ENCODE peak calls at places on chromosomes 12 and 14, in four cellular contexts. A is H1, R is IMR-90, S is mesendoderm. K is an unnamed sample.

GRCh38 chr14:71467419-71467818 is 464.8 kb upstream of the RGS6 start:
- DNase-seq in A (no peak), R (no peak), S (no peak), K (no peak)

GRCh38 chr12:96239711-96240234 is 45.6 kb downstream of the ELK3 start:
- DNase-seq in A (no peak), R (no peak), S (no peak), K (no peak)

GRCh38 chr12:38502420-38502819 is 185.8 kb downstream of the ALG10B start:
- DNase-seq in A (no peak), R (no peak), S (no peak), K (no peak)

GRCh38 chr12:107165581-107165980 is 72.2 kb upstream of the CRY1 start:
- DNase-seq in A (no peak), R (no peak), S (no peak), K (no peak)

GRCh38 chr14:91987192-91987591 is 39.7 kb upstream of the FBLN5 start:
- DNase-seq in A (no peak), R (no peak), S (no peak), K (no peak)

GRCh38 chr14:48568688-48569087 is 893.3 kb upstream of the MDGA2 start:
- DNase-seq in A (no peak), R (peak), S (no peak), K (no peak)

GRCh38 chr12:121858662-121859572 is at the start of gene HPD:
- DNase-seq in A (no peak), R (peak), S (peak), K (peak)

GRCh38 chr12:111437816-111438454 is 32.2 kb downstream of the SH2B3 start:
- DNase-seq in A (no peak), R (peak), S (peak), K (no peak)

GRCh38 chr12:102406033-102406584 is 74.3 kb downstream of the IGF1 start:
- DNase-seq in A (no peak), R (peak), S (peak), K (no peak)

GRCh38 chr12:11729008-11729407 is 79.5 kb downstream of the ETV6 start:
- DNase-seq in A (no peak), R (no peak), S (no peak), K (no peak)

GRCh38 chr14:76957224-76957881 is 71.2 kb downstream of the IRF2BPL start:
- DNase-seq in A (no peak), R (no peak), S (peak), K (no peak)

GRCh38 chr12:77496714-77497113 is 334.0 kb upstream of the NAV3 start:
- DNase-seq in A (no peak), R (no peak), S (no peak), K (no peak)

GRCh38 chr14:30020271-30020670 is 92.6 kb upstream of the PRKD1 start:
- DNase-seq in A (no peak), R (no peak), S (no peak), K (no peak)

GRCh38 chr14:37813746-37814145 is 218.3 kb downstream of the TTC6 start:
- DNase-seq in A (no peak), R (peak), S (no peak), K (no peak)

GRCh38 chr14:31241450-31242114 is 34.0 kb upstream of the HECTD1 start:
- DNase-seq in A (no peak), R (no peak), S (no peak), K (no peak)

GRCh38 chr12:11564984-11565651 is 84.4 kb upstream of the ETV6 start:
- DNase-seq in A (no peak), R (no peak), S (no peak), K (no peak)

GRCh38 chr14:83463500-83464098 is 1929.9 kb upstream of the SEL1L start:
- DNase-seq in A (peak), R (peak), S (peak), K (peak)

GRCh38 chr14:21680072-21680471 is 6.5 kb upstream of the OR4E1 start:
- DNase-seq in A (no peak), R (peak), S (no peak), K (no peak)

DNA sequence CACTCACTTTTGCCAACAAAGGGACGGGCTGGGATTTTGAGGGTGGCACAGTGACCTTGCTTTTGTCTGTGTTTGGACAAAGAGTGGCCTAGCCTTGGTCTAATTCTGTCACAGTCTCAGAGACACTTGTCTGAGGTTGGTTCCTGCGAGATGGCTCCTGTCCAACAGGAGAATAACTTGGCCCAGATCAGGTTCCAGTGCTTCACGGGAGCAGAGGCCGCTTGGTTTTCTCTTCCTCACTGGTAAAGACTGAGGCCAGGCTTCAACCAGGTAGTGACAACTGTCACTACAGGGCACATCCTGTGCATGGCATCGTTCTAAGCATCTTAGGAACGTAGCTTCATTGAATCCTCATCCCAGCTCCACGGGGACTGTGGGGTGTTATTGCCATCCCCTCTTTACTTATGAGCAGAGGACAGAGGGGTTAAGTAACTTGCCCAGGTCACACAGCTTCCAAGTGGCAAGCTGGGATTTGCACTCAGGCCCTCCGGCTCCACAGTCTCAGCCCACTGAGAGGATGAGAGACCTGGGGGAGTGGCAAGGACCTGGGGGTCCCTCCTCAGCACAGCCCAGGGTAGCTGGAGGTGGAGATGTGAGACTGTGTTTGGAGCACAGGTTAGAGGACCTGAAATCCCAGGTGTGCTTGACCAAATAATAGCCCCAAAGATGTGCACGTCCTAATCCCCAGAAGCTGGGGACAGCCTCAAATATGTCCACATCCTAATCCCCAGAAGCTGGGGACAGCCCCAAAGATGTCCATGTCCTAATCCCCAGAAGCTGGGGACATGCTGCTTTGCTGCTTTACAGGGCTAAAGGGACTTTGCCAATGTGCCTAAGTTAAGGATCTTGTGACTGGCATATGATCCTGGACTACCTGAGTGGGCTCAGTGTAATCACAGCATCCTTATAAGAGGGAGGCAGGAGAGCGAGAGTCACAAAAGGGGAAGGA is 179.2 kb upstream of the RTL1 start:
- DNase-seq in A (no peak), R (no peak), S (no peak), K (no peak)
- H4K5ac ChIP-seq in A (no peak), R (no peak), S (no peak), K (no peak)

GRCh38 chr14:61121293-61121897 is 140.3 kb downstream of the SLC38A6 start:
- DNase-seq in A (no peak), R (no peak), S (no peak), K (no peak)

GRCh38 chr14:61120576-61120975 is 139.5 kb downstream of the SLC38A6 start:
- DNase-seq in A (no peak), R (no peak), S (no peak), K (no peak)

GRCh38 chr14:61126083-61126962 is 145.3 kb downstream of the SLC38A6 start:
- DNase-seq in A (no peak), R (no peak), S (no peak), K (no peak)

GRCh38 chr14:61125314-61126082 is 144.5 kb downstream of the SLC38A6 start:
- DNase-seq in A (no peak), R (peak), S (no peak), K (no peak)

DNA sequence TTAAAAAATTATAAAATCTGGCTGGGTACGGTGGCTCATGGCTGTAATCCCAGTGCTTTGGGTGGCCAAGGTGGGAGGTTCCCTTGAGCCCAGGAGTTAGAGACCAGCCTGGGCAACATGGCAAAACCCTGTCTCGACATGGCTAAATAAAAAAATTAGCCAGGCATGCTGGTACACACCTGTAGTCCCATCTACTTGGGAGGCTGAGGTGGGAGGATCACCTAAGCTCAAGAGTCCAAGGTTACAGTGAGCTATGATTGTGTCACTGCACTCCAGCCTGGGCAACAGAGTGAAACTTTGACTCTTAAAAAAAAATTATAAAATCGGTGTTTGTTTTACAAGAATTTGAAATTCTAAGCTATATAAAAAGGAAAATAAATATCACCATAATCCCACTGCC is 141.8 kb downstream of the SLC38A6 start:
- DNase-seq in A (no peak), R (no peak), S (no peak), K (no peak)
- H4K5ac ChIP-seq in A (no peak), R (no peak), S (no peak), K (no peak)

GRCh38 chr12:64729909-64730584 is 29.2 kb downstream of the GNS start:
- DNase-seq in A (no peak), R (no peak), S (no peak), K (no peak)
- H4K5ac ChIP-seq in A (no peak), R (no peak), S (no peak), K (no peak)

DNA sequence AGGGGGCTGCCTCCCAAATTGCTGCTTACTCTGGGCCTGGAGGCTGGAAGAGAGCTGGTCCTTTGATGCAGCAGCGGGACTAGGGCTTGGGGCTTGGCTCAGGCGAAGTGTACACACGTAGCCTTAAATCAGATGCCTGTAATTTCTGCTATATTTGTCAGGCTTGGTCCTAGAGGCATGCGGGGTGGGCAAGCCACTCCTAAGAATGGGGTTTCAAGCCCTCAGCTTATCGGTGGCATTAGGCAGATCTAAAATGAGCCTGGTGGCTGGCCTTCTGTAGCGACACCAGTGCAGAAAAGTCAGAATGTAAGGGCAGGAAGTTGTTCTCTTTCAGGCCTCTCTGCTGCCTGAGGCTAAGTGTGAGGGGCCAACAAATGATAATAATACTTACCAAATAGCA is 927 bp upstream of the SLC8A3 start:
- DNase-seq in A (no peak), R (no peak), S (no peak), K (peak)
- H4K5ac ChIP-seq in A (no peak), R (no peak), S (no peak), K (no peak)

GRCh38 chr14:60931206-60931605 is 49.7 kb downstream of the TRMT5 start:
- DNase-seq in A (no peak), R (peak), S (no peak), K (no peak)
- H4K5ac ChIP-seq in A (no peak), R (no peak), S (no peak), K (no peak)

DNA sequence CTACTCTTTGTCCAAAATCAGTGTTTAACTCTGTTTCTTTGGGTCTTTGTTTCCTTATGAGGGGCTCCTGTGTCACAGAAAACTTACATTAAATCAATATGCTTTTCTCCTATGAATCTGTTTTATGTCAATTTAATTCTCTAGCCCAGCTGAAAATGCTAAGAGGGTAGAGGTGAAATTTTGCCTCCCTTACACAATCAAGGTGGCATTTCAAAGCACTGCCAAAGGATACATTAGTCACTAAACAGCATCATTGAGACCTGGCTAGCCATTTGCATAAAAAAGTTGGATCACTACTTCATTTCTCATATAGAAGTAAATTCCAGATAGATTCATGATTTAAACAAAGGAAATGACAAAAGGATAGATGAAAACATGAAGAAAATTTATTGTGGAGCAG is 12.1 kb downstream of the TCL1B start:
- DNase-seq in A (no peak), R (no peak), S (no peak), K (no peak)
- H4K5ac ChIP-seq in A (no peak), R (no peak), S (no peak), K (no peak)

GRCh38 chr12:116398193-116398592 is 120.7 kb upstream of the MED13L start:
- DNase-seq in A (no peak), R (no peak), S (no peak), K (no peak)
- H4K5ac ChIP-seq in A (no peak), R (no peak), S (no peak), K (no peak)

DNA sequence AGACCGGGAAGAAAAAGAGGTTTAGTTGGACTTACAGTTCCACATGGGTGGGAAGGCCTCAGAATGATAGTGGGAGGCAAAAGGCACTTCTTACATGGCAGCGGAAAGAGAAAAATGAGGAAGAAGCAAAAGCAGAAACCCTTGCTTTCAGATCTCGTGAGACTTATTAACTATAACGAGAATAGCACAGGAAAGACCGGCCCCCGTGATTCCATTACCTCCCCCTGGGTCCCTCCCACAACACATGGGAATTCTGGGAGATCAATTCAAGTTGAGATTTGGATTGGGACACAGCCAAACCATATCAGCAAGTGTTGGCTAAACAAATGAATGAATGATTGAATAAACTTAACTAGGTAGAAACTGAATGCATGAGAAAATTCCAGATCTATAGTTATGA is 85.3 kb upstream of the PARP11 start:
- DNase-seq in A (no peak), R (no peak), S (no peak), K (no peak)
- H4K5ac ChIP-seq in A (no peak), R (no peak), S (no peak), K (no peak)

GRCh38 chr14:102694530-102695171 is 82.6 kb upstream of the TRAF3 start:
- DNase-seq in A (peak), R (peak), S (peak), K (peak)

GRCh38 chr14:102692334-102692733 is 84.9 kb upstream of the TRAF3 start:
- DNase-seq in A (no peak), R (no peak), S (no peak), K (no peak)

GRCh38 chr14:102693006-102693755 is 84.1 kb upstream of the TRAF3 start:
- DNase-seq in A (no peak), R (no peak), S (peak), K (no peak)

GRCh38 chr14:102690509-102691286 is 86.6 kb upstream of the TRAF3 start:
- DNase-seq in A (no peak), R (no peak), S (no peak), K (no peak)

GRCh38 chr14:102691763-102692162 is 85.5 kb upstream of the TRAF3 start:
- DNase-seq in A (no peak), R (no peak), S (no peak), K (no peak)
- H4K5ac ChIP-seq in A (no peak), R (no peak), S (no peak), K (no peak)

DNA sequence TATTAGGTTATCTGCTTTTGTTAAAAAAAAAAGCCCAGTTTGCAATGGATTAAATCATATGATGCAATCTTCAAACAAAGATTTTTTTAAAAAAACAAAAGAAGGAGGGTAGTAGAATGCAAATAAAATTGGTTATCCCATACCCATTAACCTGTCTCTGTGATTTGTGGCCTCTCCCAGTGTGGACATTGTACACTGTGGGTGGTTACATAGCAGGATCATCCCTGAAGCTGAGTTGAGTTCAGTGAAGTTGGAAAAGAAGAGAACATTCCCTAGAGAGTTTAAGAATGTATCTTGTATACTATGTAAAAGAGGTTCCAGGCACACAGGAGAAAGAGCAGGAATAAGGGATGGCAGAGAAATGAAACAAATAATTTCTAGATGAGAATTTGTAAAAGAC is 142.4 kb upstream of the SLC16A7 start:
- DNase-seq in A (no peak), R (no peak), S (no peak), K (no peak)
- H4K5ac ChIP-seq in A (no peak), R (no peak), S (no peak), K (no peak)